ENCODE peak calls at places on chromosomes 3 and 15, in seven cellular contexts. A, U, B, V, S, D and L are unnamed samples.

GRCh38 chr3:23275061-23275460 is 71.9 kb downstream of the UBE2E2 start:
- DNase-seq in A (no peak), U (no peak), B (no peak), V (no peak), S (no peak), D (no peak), L (no peak)

GRCh38 chr15:51931638-51932037 is 39.9 kb downstream of the LEO1 start:
- DNase-seq in A (no peak), U (no peak), B (no peak), V (no peak), S (no peak), D (no peak), L (no peak)

GRCh38 chr3:129673012-129673411 is 66.5 kb upstream of the PLXND1 start:
- DNase-seq in A (no peak), U (no peak), B (no peak), V (peak; percentile 55), S (no peak), D (no peak), L (no peak)

GRCh38 chr3:160618878-160619277 is 53.5 kb upstream of the KPNA4 start:
- DNase-seq in A (no peak), U (no peak), B (no peak), V (no peak), S (no peak), D (no peak), L (no peak)

GRCh38 chr3:52836471-52836845 is 1.6 kb upstream of the MUSTN1 start:
- DNase-seq in A (no peak), U (no peak), B (no peak), V (no peak), S (no peak), D (no peak), L (no peak)

GRCh38 chr3:132785292-132785691 is 63.1 kb upstream of the NPHP3 start:
- DNase-seq in A (no peak), U (no peak), B (no peak), V (no peak), S (no peak), D (no peak), L (no peak)

GRCh38 chr3:139803294-139803693 is 125.5 kb upstream of the NMNAT3 start:
- DNase-seq in A (no peak), U (no peak), B (no peak), V (no peak), S (no peak), D (no peak), L (no peak)

GRCh38 chr15:52013151-52013791 is 5.7 kb upstream of the MAPK6 start:
- DNase-seq in A (no peak), U (no peak), B (no peak), V (peak; percentile 37), S (no peak), D (no peak), L (no peak)

GRCh38 chr15:34725565-34725964 is 29.2 kb downstream of the GJD2 start:
- DNase-seq in A (no peak), U (no peak), B (no peak), V (no peak), S (peak; percentile 38), D (no peak), L (no peak)

GRCh38 chr3:112653209-112653871 is 12.4 kb upstream of the CCDC80 start:
- DNase-seq in A (no peak), U (no peak), B (peak; percentile 97), V (peak; percentile 86), S (no peak), D (no peak), L (peak; percentile 84)

GRCh38 chr3:12797124-12797891 is 828 bp downstream of the CAND2 start:
- DNase-seq in A (no peak), U (no peak), B (no peak), V (no peak), S (no peak), D (no peak), L (no peak)
- H3K4me3 ChIP-seq in A (no peak overlapping the region), U (no peak overlapping the region), B (no peak overlapping the region), V (no peak overlapping the region), S (peak overlapping the region; percentile 66), D (peak overlapping the region; percentile 62), L (peak overlapping the region; percentile 63)

GRCh38 chr15:92683511-92683834 is 27.9 kb upstream of the FAM174B start:
- DNase-seq in A (no peak), U (peak; percentile 47), B (no peak), V (peak; percentile 52), S (no peak), D (peak; percentile 40), L (peak; percentile 69)
- TF ChIP-seq CTCF in A (no peak), U (peak; percentile 19), B (peak; percentile 27), V (no peak), S (peak; percentile 52), D (peak; percentile 30), L (peak; percentile 87)

DNA sequence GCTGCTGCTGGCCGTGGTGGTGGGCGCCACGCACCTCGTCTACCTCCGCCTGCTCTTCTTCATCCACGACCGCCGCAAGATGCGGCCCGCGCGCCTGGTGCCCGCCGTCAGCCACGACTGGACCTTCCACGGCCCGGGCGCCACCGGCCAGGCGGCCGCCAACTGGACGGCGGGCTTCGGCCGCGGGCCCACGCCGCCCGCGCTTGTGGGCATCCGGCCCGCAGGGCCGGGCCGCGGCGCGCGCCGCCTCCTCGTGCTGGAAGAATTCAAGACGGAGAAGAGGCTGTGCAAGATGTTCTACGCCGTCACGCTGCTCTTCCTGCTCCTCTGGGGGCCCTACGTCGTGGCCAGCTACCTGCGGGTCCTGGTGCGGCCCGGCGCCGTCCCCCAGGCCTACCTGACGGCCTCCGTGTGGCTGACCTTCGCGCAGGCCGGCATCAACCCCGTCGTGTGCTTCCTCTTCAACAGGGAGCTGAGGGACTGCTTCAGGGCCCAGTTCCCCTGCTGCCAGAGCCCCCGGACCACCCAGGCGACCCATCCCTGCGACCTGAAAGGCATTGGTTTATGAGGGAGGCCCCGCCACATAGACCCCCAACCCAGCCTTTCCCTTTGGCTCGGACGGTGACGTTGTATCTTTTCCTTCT is 1.1 kb downstream of the GPR27 start:
- DNase-seq in A (no peak), U (no peak), B (no peak), V (peak; percentile 1), S (no peak), D (no peak), L (no peak)
- H3K4me3 ChIP-seq in A (no peak overlapping the region), U (peak overlapping the region; percentile 64), B (no peak overlapping the region), V (no peak overlapping the region), S (no peak overlapping the region), D (peak overlapping the region; percentile 27), L (no peak overlapping the region)

DNA sequence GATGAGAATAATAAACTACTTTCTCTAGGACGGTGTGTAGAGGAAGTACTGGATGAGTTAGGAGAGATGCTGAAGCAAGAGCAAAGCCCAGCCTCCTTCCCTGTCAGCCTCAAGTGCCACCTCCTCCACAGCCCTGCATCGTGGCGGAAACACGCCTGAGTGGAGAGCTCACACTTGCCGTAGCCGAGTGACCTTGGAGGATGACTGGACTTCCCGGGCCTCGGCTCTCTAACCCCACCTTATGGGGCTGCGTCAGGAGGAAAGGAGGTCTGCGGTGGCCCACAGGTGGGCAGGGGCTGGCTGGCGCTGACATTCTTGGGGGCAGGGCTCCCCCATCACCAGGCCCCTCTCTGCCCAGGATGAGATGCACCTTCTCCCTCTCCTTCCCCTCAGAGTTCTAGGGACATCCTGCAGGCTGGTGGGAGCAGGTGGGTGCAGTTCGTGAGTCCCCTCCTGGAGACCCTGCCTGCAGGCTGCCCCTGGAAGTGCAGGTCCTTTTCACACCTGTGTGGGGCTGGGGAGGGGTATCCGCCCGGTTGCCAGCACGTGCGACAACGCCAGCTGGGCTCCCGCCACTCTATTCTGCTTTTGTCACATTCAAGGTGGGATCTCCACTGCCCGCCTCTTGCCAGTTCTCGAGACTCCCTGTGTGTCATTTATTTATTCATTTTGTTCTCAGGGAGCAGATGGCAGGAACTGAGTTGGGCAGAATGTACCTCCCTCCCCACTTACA is 175.2 kb downstream of the MEGF11 start:
- DNase-seq in A (no peak), U (no peak), B (no peak), V (no peak), S (no peak), D (no peak), L (no peak)
- TF ChIP-seq CTCF in A (no peak), U (no peak), B (no peak), V (no peak), S (no peak), D (no peak), L (no peak)